ENCODE peak calls at places on chromosomes 2 and 18, in six cellular contexts. B is MM.1S, H is K562, N is body of pancreas, I is PC-3, J is stomach. F is an unnamed sample. For H3K4me1, the result is how much of the 10 kb centered on the place peaks cover.

GRCh38 chr2:238425979-238426567 is 654 bp upstream of the ASB1 start:
- DNase-seq in N (peak), I (no peak), H (peak), B (no peak), J (peak), F (no peak)

GRCh38 chr2:235007664-235008457 is 56.0 kb downstream of the SH3BP4 start:
- DNase-seq in B (no peak), J (no peak), N (no peak), I (no peak), H (no peak), F (no peak)

GRCh38 chr2:11370377-11371098 is 26.1 kb upstream of the ROCK2 start:
- DNase-seq in B (no peak), N (peak), I (peak), H (no peak), J (peak), F (peak)

GRCh38 chr18:27731211-27731610 is 445.7 kb downstream of the CDH2 start:
- DNase-seq in I (no peak), N (no peak), H (no peak), J (no peak), B (no peak), F (no peak)

GRCh38 chr2:38665854-38666577 is at the start of gene GALM:
- DNase-seq in B (peak), I (peak), H (peak), N (peak), J (peak), F (peak)

GRCh38 chr2:43228341-43228751 is 1.9 kb upstream of the ZFP36L2 start:
- DNase-seq in J (no peak), N (peak), B (peak), H (peak), I (no peak), F (no peak)

GRCh38 chr2:198309673-198310280 is 505.4 kb downstream of the PLCL1 start:
- DNase-seq in B (peak), H (peak), N (peak), I (peak), J (peak), F (peak)

GRCh38 chr18:75249672-75250470 is 39.3 kb downstream of the TSHZ1 start:
- DNase-seq in J (no peak), B (no peak), I (no peak), H (peak), N (no peak), F (no peak)

GRCh38 chr18:36519358-36519757 is 221.8 kb downstream of the FHOD3 start:
- DNase-seq in J (no peak), B (no peak), I (peak), N (no peak), H (no peak), F (no peak)

DNA sequence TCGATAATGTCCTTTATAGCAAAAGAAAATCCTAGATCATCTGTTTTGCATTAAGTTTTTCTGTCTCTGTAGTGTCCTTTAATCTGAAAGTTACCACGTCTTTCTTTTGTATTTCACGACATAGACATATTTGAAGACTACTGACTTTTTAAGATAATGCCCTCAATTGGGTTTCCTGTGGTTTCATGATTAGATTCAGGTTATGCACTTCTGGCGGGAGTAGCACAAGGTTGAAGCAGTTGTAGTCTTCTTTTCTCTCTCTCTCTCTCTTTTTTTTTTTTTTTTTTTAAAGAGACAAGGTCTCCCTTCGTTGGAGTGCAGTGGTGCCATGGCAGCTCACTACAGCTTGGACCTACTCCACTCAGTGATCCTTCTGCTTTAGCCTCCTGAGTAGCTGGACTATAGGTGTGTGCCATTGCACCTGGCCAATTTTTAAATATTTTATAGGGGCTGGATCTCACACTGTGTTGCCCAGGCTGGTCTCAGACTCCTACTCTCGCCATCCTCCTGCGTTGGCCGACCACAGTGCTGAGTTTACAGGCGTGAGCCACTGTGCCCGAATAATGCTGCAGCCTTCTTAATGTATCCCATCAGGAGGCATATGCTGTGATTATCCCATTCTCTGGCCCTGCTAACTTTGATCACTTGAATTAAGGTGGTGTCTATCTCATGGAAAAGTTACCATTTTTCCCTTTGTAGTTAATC is 3.9 kb downstream of the INPP4A start:
- DNase-seq in I (no peak), N (no peak), J (no peak), B (peak), H (no peak), F (no peak)
- H3K4me1 ChIP-seq in I (under half), N (under half), J (half or more), B (under half), H (under half), F (under half)

DNA sequence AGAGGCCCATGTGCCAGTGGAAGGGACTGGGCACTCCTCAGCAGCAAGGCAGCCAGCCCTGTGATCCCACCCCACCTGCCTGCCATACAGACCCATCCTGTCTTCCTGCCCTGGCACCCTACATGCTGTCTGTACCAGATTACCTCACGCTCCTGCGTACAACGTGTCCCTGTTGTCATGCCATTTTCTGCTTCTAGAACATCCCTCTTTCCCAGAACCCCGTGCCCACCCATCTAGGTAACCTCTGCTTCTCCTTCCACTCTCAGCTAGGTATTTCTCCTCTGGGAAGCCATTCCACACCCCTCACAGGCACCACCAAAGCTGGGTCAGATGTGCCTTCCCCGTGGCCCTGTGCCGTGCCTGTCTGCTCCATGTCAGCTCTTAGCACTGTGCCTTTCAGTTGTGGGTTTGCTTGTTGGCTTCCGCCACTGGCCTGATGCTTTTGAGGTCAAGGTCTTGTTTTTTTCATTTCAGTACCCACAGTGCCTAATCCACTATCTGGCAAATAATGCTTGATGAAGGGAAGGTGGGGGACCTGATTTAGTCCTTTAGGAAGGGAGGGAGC is 71.7 kb upstream of the ALPP start:
- DNase-seq in H (no peak), N (no peak), B (no peak), J (no peak), I (no peak), F (no peak)
- H3K27ac ChIP-seq in H (no peak), N (no peak), B (no peak), J (no peak), I (no peak), F (no peak)

GRCh38 chr2:27209621-27210401 is 2.0 kb upstream of the ATRAID start:
- DNase-seq in B (no peak), I (peak), J (no peak), N (no peak), H (no peak), F (no peak)
- TF ChIP-seq CTCF in B (no peak), I (no peak), J (no peak), N (no peak), H (no peak), F (no peak)

GRCh38 chr18:55470826-55471225 is 117.2 kb downstream of the TCF4 start:
- DNase-seq in B (no peak), N (no peak), J (no peak), I (no peak), H (no peak), F (no peak)
- H3K4me1 ChIP-seq in B (under half), N (under half), J (under half), I (under half), H (under half), F (under half)

GRCh38 chr2:226583715-226584114 is 215.9 kb downstream of the IRS1 start:
- DNase-seq in B (no peak), J (no peak), N (no peak), H (no peak), I (peak), F (peak)
- H3K27ac ChIP-seq in B (no peak), J (no peak), N (no peak), H (no peak), I (peak), F (no peak)

DNA sequence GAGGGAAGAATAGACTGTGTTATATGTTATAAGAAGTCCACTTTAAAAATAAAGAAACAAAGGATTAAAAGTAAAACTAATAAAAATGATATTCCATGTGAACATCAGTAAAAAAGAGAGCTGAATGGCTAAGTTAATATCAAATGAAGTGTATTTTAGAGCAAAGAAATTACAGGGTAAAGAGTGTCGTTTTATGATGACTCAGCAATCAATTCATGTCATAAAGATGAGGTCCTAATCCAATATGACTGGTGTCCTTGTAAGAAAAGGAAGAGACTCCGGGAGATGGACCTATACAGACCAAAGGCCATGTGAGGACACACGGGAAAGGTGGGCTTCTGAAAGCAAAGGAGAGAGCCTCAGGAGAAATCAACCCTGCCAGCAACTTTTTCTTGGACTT is 615.5 kb upstream of the KLHL29 start:
- DNase-seq in I (no peak), B (no peak), J (no peak), N (no peak), H (no peak), F (no peak)
- TF ChIP-seq CTCF in I (no peak), B (no peak), J (no peak), N (no peak), H (no peak), F (no peak)

GRCh38 chr2:54836477-54836876 is 113.0 kb downstream of the EML6 start:
- DNase-seq in I (no peak), N (no peak), B (no peak), H (no peak), J (no peak), F (no peak)
- H3K4me1 ChIP-seq in I (under half), N (under half), B (under half), H (under half), J (under half), F (under half)

GRCh38 chr2:100180503-100180902 is 38.1 kb upstream of the AFF3 start:
- DNase-seq in I (no peak), J (no peak), H (no peak), N (no peak), B (no peak), F (no peak)

GRCh38 chr2:100185105-100185504 is 42.7 kb upstream of the AFF3 start:
- DNase-seq in H (no peak), I (peak), N (no peak), J (no peak), B (no peak), F (no peak)

GRCh38 chr2:100185516-100185915 is 43.1 kb upstream of the AFF3 start:
- DNase-seq in J (no peak), H (no peak), B (no peak), N (no peak), I (no peak), F (no peak)

GRCh38 chr2:100184055-100184737 is 41.8 kb upstream of the AFF3 start:
- DNase-seq in I (no peak), N (no peak), H (no peak), J (no peak), B (no peak), F (no peak)

DNA sequence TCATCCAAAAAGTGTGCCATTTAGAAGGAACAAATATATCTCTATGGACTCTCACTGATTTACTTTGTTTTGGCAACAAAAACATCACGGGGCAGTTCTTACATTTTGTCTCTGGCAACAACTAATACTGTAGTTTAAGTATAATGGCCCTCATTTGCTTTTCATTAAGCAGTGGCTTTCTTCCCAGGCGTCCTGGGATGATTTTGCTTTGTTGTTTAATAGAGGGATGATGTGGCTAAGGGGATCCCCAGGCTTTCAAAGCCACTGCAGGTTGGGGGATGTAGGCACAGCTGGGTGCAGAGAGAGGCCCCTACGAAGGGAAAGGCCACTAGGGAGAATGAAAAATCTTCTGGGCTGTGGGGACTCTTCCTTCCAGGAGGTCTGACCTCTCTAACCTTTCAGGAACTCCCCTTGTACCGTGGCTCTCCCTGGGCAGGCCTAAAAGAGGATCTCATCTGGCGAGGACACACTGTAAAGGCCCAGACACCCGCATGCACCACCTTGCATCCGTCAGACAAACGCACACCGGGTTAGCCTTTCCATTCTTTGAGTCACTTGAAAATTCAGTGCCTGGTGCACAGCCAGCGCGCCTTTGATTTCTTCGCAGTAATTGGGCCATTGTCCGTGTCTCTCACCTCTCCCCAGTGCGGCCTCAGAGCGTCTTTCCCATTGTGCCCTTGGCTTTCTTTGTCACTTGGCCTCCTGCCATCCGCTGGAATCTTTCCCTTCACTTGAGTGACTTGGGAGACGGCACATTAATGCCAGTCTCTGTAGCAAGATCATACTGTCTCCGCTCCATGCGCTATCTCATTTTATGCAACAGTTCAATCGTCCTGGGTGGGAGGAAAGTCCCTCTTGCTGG is 40.3 kb upstream of the AFF3 start:
- DNase-seq in H (no peak), J (no peak), N (peak), B (no peak), I (no peak), F (no peak)
- H3K27ac ChIP-seq in H (no peak), J (no peak), N (no peak), B (no peak), I (no peak), F (no peak)

GRCh38 chr18:49768051-49768391 is 45.3 kb downstream of the ACAA2 start:
- DNase-seq in N (peak), H (peak), B (peak), I (peak), J (peak), F (peak)
- TF ChIP-seq CTCF in N (peak), H (peak), B (peak), I (peak), J (peak), F (peak)

F was measured in foreskin keratinocyte.